ENCODE peak calls at places on chromosomes 4 and X, in six cellular contexts. F is endodermal cell; B is activated naive CD8-positive, alpha-beta T cell treated with anti-CD3 and anti-CD28 coated beads, Interleukin-2, amount 50 U/mL, for 24 hours; E is HCT116; V is BE2C; S is stimulated activated CD4-positive, alpha-beta T cell treated with anti-CD3 and anti-CD28 coated beads, Interleukin-2, amount 100 ng/mL, for 24 hours. H is an unnamed sample.

GRCh38 chrX:68822641-68823410 is 6.0 kb upstream of the EFNB1 start:
- DNase-seq in F (peak; percentile 84), B (no peak), E (peak; percentile 23), V (peak; percentile 54), S (no peak), H (no peak)

GRCh38 chr4:11914406-11914805 is 485.7 kb upstream of the HS3ST1 start:
- DNase-seq in F (peak; percentile 49), B (no peak), E (no peak), V (no peak), S (no peak), H (no peak)

GRCh38 chr4:123495530-123495929 is 98.9 kb downstream of the SPRY1 start:
- DNase-seq in F (no peak), B (no peak), E (no peak), V (no peak), S (no peak), H (no peak)

GRCh38 chr4:187354740-187355139 is 631.1 kb upstream of the FAT1 start:
- DNase-seq in F (no peak), B (no peak), E (no peak), V (no peak), S (no peak), H (no peak)

GRCh38 chr4:183449193-183449888 is 4.9 kb downstream of the CDKN2AIP start:
- DNase-seq in F (no peak), B (no peak), E (no peak), V (no peak), S (no peak), H (no peak)

GRCh38 chr4:54318904-54319303 is 89.8 kb downstream of the PDGFRA start:
- DNase-seq in F (peak; percentile 68), B (peak; percentile 9), E (peak; percentile 21), V (peak; percentile 15), S (no peak), H (peak; percentile 41)

GRCh38 chrX:97672138-97672537 is 788.4 kb downstream of the RPA4 start:
- DNase-seq in F (no peak), B (no peak), E (no peak), V (peak; percentile 3), S (no peak), H (peak; percentile 91)

GRCh38 chr4:32290102-32290501 is 1569.9 kb downstream of the PCDH7 start:
- DNase-seq in F (no peak), B (no peak), E (no peak), V (no peak), S (no peak), H (no peak)

GRCh38 chr4:3671571-3672464 is 94.4 kb upstream of the ADRA2C start:
- DNase-seq in F (no peak), B (no peak), E (no peak), V (no peak), S (no peak), H (no peak)

GRCh38 chr4:4339504-4340085 is 47.3 kb upstream of the NSG1 start:
- DNase-seq in F (no peak), B (no peak), E (no peak), V (no peak), S (no peak), H (no peak)

GRCh38 chr4:122666527-122667245 is 45.8 kb upstream of the IL21 start:
- DNase-seq in F (no peak), B (no peak), E (peak; percentile 52), V (no peak), S (no peak), H (no peak)

GRCh38 chr4:54100607-54101189 is 735 bp downstream of the GSX2 start:
- DNase-seq in F (peak; percentile 58), B (no peak), E (no peak), V (peak; percentile 34), S (peak; percentile 23), H (peak; percentile 65)

GRCh38 chr4:188976644-188977115 is 837.4 kb downstream of the TRIML1 start:
- DNase-seq in F (peak; percentile 81), B (no peak), E (no peak), V (no peak), S (no peak), H (peak; percentile 90)

GRCh38 chr4:19831644-19832285 is 419.9 kb upstream of the SLIT2 start:
- DNase-seq in F (no peak), B (no peak), E (no peak), V (no peak), S (no peak), H (no peak)

GRCh38 chr4:40301592-40301991 is 33.5 kb upstream of the CHRNA9 start:
- DNase-seq in F (no peak), B (no peak), E (no peak), V (no peak), S (peak; percentile 43), H (no peak)

GRCh38 chr4:25818293-25819240 is 44.2 kb downstream of the SEL1L3 start:
- DNase-seq in F (no peak), B (no peak), E (no peak), V (no peak), S (no peak), H (no peak)

GRCh38 chr4:71862315-71862714 is 78.4 kb upstream of the GC start:
- DNase-seq in F (no peak), B (no peak), E (no peak), V (no peak), S (no peak), H (no peak)

GRCh38 chrX:81120936-81121351 is 80.8 kb downstream of the HMGN5 start:
- DNase-seq in F (peak; percentile 74), B (peak; percentile 24), E (no peak), V (peak; percentile 38), S (peak; percentile 39), H (peak; percentile 12)

GRCh38 chr4:105460306-105460705 is 13.6 kb downstream of the PPA2 start:
- DNase-seq in F (no peak), B (no peak), E (no peak), V (no peak), S (no peak), H (no peak)

GRCh38 chr4:25938251-25939186 is 24.5 kb downstream of the SMIM20 start:
- DNase-seq in F (no peak), B (peak; percentile 47), E (no peak), V (no peak), S (peak; percentile 56), H (no peak)

GRCh38 chr4:150251752-150252190 is 173.5 kb downstream of the DCLK2 start:
- DNase-seq in F (peak; percentile 83), B (no peak), E (no peak), V (peak; percentile 57), S (no peak), H (no peak)

GRCh38 chrX:13469963-13470679 is 99.3 kb upstream of the EGFL6 start:
- DNase-seq in F (no peak), B (no peak), E (no peak), V (no peak), S (no peak), H (no peak)

GRCh38 chr4:114091546-114091945 is 112.1 kb upstream of the ARSJ start:
- DNase-seq in F (no peak), B (no peak), E (no peak), V (no peak), S (no peak), H (no peak)

GRCh38 chr4:94076498-94076897 is 131.2 kb upstream of the SMARCAD1 start:
- DNase-seq in F (no peak), B (no peak), E (no peak), V (no peak), S (no peak), H (no peak)

GRCh38 chr4:45284400-45285085 is 558.2 kb upstream of the GNPDA2 start:
- DNase-seq in F (no peak), B (no peak), E (no peak), V (no peak), S (no peak), H (no peak)

GRCh38 chr4:105145059-105145912 is 1.4 kb upstream of the TET2 start:
- DNase-seq in F (no peak), B (no peak), E (no peak), V (no peak), S (no peak), H (no peak)

GRCh38 chr4:163493643-163494359 is 689 bp upstream of the TMA16 start:
- DNase-seq in F (no peak), B (peak; percentile 16), E (no peak), V (no peak), S (no peak), H (peak; percentile 1)

GRCh38 chr4:23235613-23236390 is 543.1 kb downstream of the GBA3 start:
- DNase-seq in F (peak; percentile 68), B (no peak), E (no peak), V (no peak), S (no peak), H (no peak)

GRCh38 chr4:126192506-126192905 is 877.8 kb downstream of the FAT4 start:
- DNase-seq in F (no peak), B (no peak), E (no peak), V (no peak), S (no peak), H (no peak)

GRCh38 chrX:68365356-68365755 is 67.9 kb downstream of the OPHN1 start:
- DNase-seq in F (no peak), B (no peak), E (no peak), V (no peak), S (no peak), H (no peak)

GRCh38 chr4:26871611-26872010 is 11.0 kb downstream of the STIM2 start:
- DNase-seq in F (no peak), B (no peak), E (no peak), V (peak; percentile 43), S (no peak), H (no peak)

GRCh38 chr4:30837131-30837539 is 117.0 kb downstream of the PCDH7 start:
- DNase-seq in F (no peak), B (no peak), E (peak; percentile 81), V (no peak), S (no peak), H (peak; percentile 89)

GRCh38 chr4:105461221-105462041 is 12.4 kb downstream of the PPA2 start:
- DNase-seq in F (no peak), B (no peak), E (no peak), V (no peak), S (no peak), H (no peak)

H was measured in NCI-H146.